ENCODE peak calls at places on chromosomes 1 and 21, in nine cellular contexts. One of them, this sample, is unnamed.

GRCh38 chr1:65630855-65631254 is 161.8 kb upstream of the PDE4B start:
- DNase-seq in thoracic aorta: no peak
- DNase-seq in endothelial cell: no peak
- DNase-seq in fibroblast of lung: no peak
- DNase-seq in left ventricle myocardium inferior: no peak
- DNase-seq in hepatocyte: no peak
- DNase-seq in mucosa of descending colon: no peak
- DNase-seq in HFF-Myc: no peak
- DNase-seq in nephron progenitor cell: no peak
- DNase-seq in this sample: no peak

GRCh38 chr1:6317101-6317760 is 56.3 kb upstream of the GPR153 start:
- DNase-seq in thoracic aorta: no peak
- DNase-seq in endothelial cell: no peak
- DNase-seq in fibroblast of lung: peak
- DNase-seq in left ventricle myocardium inferior: no peak
- DNase-seq in hepatocyte: no peak
- DNase-seq in mucosa of descending colon: no peak
- DNase-seq in HFF-Myc: no peak
- DNase-seq in nephron progenitor cell: no peak
- DNase-seq in this sample: no peak

GRCh38 chr1:113763651-113764050 is 4.4 kb upstream of the PHTF1 start:
- DNase-seq in thoracic aorta: no peak
- DNase-seq in endothelial cell: no peak
- DNase-seq in fibroblast of lung: no peak
- DNase-seq in left ventricle myocardium inferior: no peak
- DNase-seq in hepatocyte: no peak
- DNase-seq in mucosa of descending colon: no peak
- DNase-seq in HFF-Myc: no peak
- DNase-seq in nephron progenitor cell: no peak
- DNase-seq in this sample: no peak

GRCh38 chr1:94720091-94720793 is 99.9 kb upstream of the SLC44A3 start:
- DNase-seq in thoracic aorta: no peak
- DNase-seq in endothelial cell: no peak
- DNase-seq in fibroblast of lung: no peak
- DNase-seq in left ventricle myocardium inferior: no peak
- DNase-seq in hepatocyte: no peak
- DNase-seq in mucosa of descending colon: no peak
- DNase-seq in HFF-Myc: no peak
- DNase-seq in nephron progenitor cell: no peak
- DNase-seq in this sample: no peak

GRCh38 chr1:12708396-12708795 is 7.5 kb upstream of the AADACL3 start:
- DNase-seq in thoracic aorta: no peak
- DNase-seq in endothelial cell: no peak
- DNase-seq in fibroblast of lung: no peak
- DNase-seq in left ventricle myocardium inferior: no peak
- DNase-seq in hepatocyte: peak
- DNase-seq in mucosa of descending colon: peak
- DNase-seq in HFF-Myc: no peak
- DNase-seq in nephron progenitor cell: no peak
- DNase-seq in this sample: no peak

GRCh38 chr1:3012511-3013291 is 8.6 kb upstream of the ACTRT2 start:
- DNase-seq in thoracic aorta: no peak
- DNase-seq in endothelial cell: peak
- DNase-seq in fibroblast of lung: no peak
- DNase-seq in left ventricle myocardium inferior: peak
- DNase-seq in hepatocyte: peak
- DNase-seq in mucosa of descending colon: peak
- DNase-seq in HFF-Myc: no peak
- DNase-seq in nephron progenitor cell: peak
- DNase-seq in this sample: peak

GRCh38 chr1:42442641-42443040 is 13.2 kb downstream of the ZMYND12 start:
- DNase-seq in thoracic aorta: no peak
- DNase-seq in endothelial cell: no peak
- DNase-seq in fibroblast of lung: no peak
- DNase-seq in left ventricle myocardium inferior: no peak
- DNase-seq in hepatocyte: no peak
- DNase-seq in mucosa of descending colon: peak
- DNase-seq in HFF-Myc: no peak
- DNase-seq in nephron progenitor cell: no peak
- DNase-seq in this sample: no peak

GRCh38 chr1:159924791-159925712 is at the start of gene TAGLN2:
- DNase-seq in thoracic aorta: peak
- DNase-seq in endothelial cell: peak
- DNase-seq in fibroblast of lung: peak
- DNase-seq in left ventricle myocardium inferior: peak
- DNase-seq in hepatocyte: peak
- DNase-seq in mucosa of descending colon: peak
- DNase-seq in HFF-Myc: peak
- DNase-seq in nephron progenitor cell: peak
- DNase-seq in this sample: peak

GRCh38 chr1:212166296-212167039 is 118.7 kb upstream of the PPP2R5A start:
- DNase-seq in thoracic aorta: no peak
- DNase-seq in endothelial cell: no peak
- DNase-seq in fibroblast of lung: no peak
- DNase-seq in left ventricle myocardium inferior: no peak
- DNase-seq in hepatocyte: no peak
- DNase-seq in mucosa of descending colon: no peak
- DNase-seq in HFF-Myc: no peak
- DNase-seq in nephron progenitor cell: no peak
- DNase-seq in this sample: no peak

GRCh38 chr1:93880731-93881130 is 1.7 kb upstream of the DNTTIP2 start:
- DNase-seq in thoracic aorta: no peak
- DNase-seq in endothelial cell: no peak
- DNase-seq in fibroblast of lung: no peak
- DNase-seq in left ventricle myocardium inferior: no peak
- DNase-seq in hepatocyte: no peak
- DNase-seq in mucosa of descending colon: no peak
- DNase-seq in HFF-Myc: no peak
- DNase-seq in nephron progenitor cell: no peak
- DNase-seq in this sample: no peak

GRCh38 chr21:34129039-34129891 is 55.9 kb downstream of the MRPS6 start:
- DNase-seq in thoracic aorta: peak
- DNase-seq in endothelial cell: peak
- DNase-seq in fibroblast of lung: peak
- DNase-seq in left ventricle myocardium inferior: peak
- DNase-seq in hepatocyte: peak
- DNase-seq in mucosa of descending colon: peak
- DNase-seq in HFF-Myc: peak
- DNase-seq in nephron progenitor cell: peak
- DNase-seq in this sample: peak

GRCh38 chr1:203126151-203126865 is 1.2 kb upstream of the ADORA1 start:
- DNase-seq in thoracic aorta: no peak
- DNase-seq in endothelial cell: no peak
- DNase-seq in fibroblast of lung: peak
- DNase-seq in left ventricle myocardium inferior: no peak
- DNase-seq in hepatocyte: no peak
- DNase-seq in mucosa of descending colon: no peak
- DNase-seq in HFF-Myc: no peak
- DNase-seq in nephron progenitor cell: no peak
- DNase-seq in this sample: peak

GRCh38 chr1:205858141-205858961 is 8.4 kb upstream of the PM20D1 start:
- DNase-seq in thoracic aorta: no peak
- DNase-seq in endothelial cell: no peak
- DNase-seq in fibroblast of lung: no peak
- DNase-seq in left ventricle myocardium inferior: no peak
- DNase-seq in hepatocyte: no peak
- DNase-seq in mucosa of descending colon: no peak
- DNase-seq in HFF-Myc: no peak
- DNase-seq in nephron progenitor cell: no peak
- DNase-seq in this sample: no peak

GRCh38 chr1:175040324-175040910 is 17.2 kb upstream of the MRPS14 start:
- DNase-seq in thoracic aorta: no peak
- DNase-seq in endothelial cell: no peak
- DNase-seq in fibroblast of lung: no peak
- DNase-seq in left ventricle myocardium inferior: no peak
- DNase-seq in hepatocyte: no peak
- DNase-seq in mucosa of descending colon: no peak
- DNase-seq in HFF-Myc: no peak
- DNase-seq in nephron progenitor cell: no peak
- DNase-seq in this sample: no peak

GRCh38 chr21:41750532-41751151 is 16.2 kb downstream of the RIPK4 start:
- DNase-seq in thoracic aorta: no peak
- DNase-seq in endothelial cell: no peak
- DNase-seq in fibroblast of lung: no peak
- DNase-seq in left ventricle myocardium inferior: peak
- DNase-seq in hepatocyte: no peak
- DNase-seq in mucosa of descending colon: no peak
- DNase-seq in HFF-Myc: no peak
- DNase-seq in nephron progenitor cell: no peak
- DNase-seq in this sample: no peak

GRCh38 chr1:212797681-212798080 is 6.0 kb downstream of the TATDN3 start:
- DNase-seq in thoracic aorta: no peak
- DNase-seq in endothelial cell: no peak
- DNase-seq in fibroblast of lung: peak
- DNase-seq in left ventricle myocardium inferior: no peak
- DNase-seq in hepatocyte: no peak
- DNase-seq in mucosa of descending colon: no peak
- DNase-seq in HFF-Myc: no peak
- DNase-seq in nephron progenitor cell: no peak
- DNase-seq in this sample: peak

GRCh38 chr1:100404816-100405215 is 52.5 kb downstream of the CDC14A start:
- DNase-seq in thoracic aorta: no peak
- DNase-seq in endothelial cell: no peak
- DNase-seq in fibroblast of lung: no peak
- DNase-seq in left ventricle myocardium inferior: no peak
- DNase-seq in hepatocyte: no peak
- DNase-seq in mucosa of descending colon: no peak
- DNase-seq in HFF-Myc: no peak
- DNase-seq in nephron progenitor cell: no peak
- DNase-seq in this sample: no peak

GRCh38 chr1:59072017-59072947 is 224.6 kb upstream of the FGGY start:
- DNase-seq in thoracic aorta: no peak
- DNase-seq in endothelial cell: no peak
- DNase-seq in fibroblast of lung: no peak
- DNase-seq in left ventricle myocardium inferior: no peak
- DNase-seq in hepatocyte: no peak
- DNase-seq in mucosa of descending colon: peak
- DNase-seq in HFF-Myc: no peak
- DNase-seq in nephron progenitor cell: no peak
- DNase-seq in this sample: no peak

GRCh38 chr1:13461977-13462376 is 51.7 kb downstream of the PRAMEF20 start:
- DNase-seq in thoracic aorta: no peak
- DNase-seq in endothelial cell: no peak
- DNase-seq in fibroblast of lung: no peak
- DNase-seq in left ventricle myocardium inferior: no peak
- DNase-seq in hepatocyte: no peak
- DNase-seq in mucosa of descending colon: no peak
- DNase-seq in HFF-Myc: no peak
- DNase-seq in nephron progenitor cell: no peak
- DNase-seq in this sample: no peak

GRCh38 chr1:103461171-103462105 is 64.1 kb upstream of the RNPC3 start:
- DNase-seq in thoracic aorta: no peak
- DNase-seq in endothelial cell: no peak
- DNase-seq in fibroblast of lung: peak
- DNase-seq in left ventricle myocardium inferior: no peak
- DNase-seq in hepatocyte: no peak
- DNase-seq in mucosa of descending colon: no peak
- DNase-seq in HFF-Myc: no peak
- DNase-seq in nephron progenitor cell: no peak
- DNase-seq in this sample: peak
- TF ChIP-seq CTCF in thoracic aorta: peak
- TF ChIP-seq CTCF in endothelial cell: peak
- TF ChIP-seq CTCF in fibroblast of lung: peak
- TF ChIP-seq CTCF in left ventricle myocardium inferior: peak
- TF ChIP-seq CTCF in hepatocyte: peak
- TF ChIP-seq CTCF in mucosa of descending colon: no peak
- TF ChIP-seq CTCF in HFF-Myc: peak
- TF ChIP-seq CTCF in nephron progenitor cell: peak
- TF ChIP-seq CTCF in this sample: peak

GRCh38 chr1:22043175-22043769 is 9.2 kb upstream of the CDC42 start:
- DNase-seq in thoracic aorta: no peak
- DNase-seq in endothelial cell: no peak
- DNase-seq in fibroblast of lung: no peak
- DNase-seq in left ventricle myocardium inferior: no peak
- DNase-seq in hepatocyte: peak
- DNase-seq in mucosa of descending colon: no peak
- DNase-seq in HFF-Myc: no peak
- DNase-seq in nephron progenitor cell: no peak
- DNase-seq in this sample: no peak

GRCh38 chr1:22045604-22046228 is 6.8 kb upstream of the CDC42 start:
- DNase-seq in thoracic aorta: no peak
- DNase-seq in endothelial cell: no peak
- DNase-seq in fibroblast of lung: no peak
- DNase-seq in left ventricle myocardium inferior: no peak
- DNase-seq in hepatocyte: no peak
- DNase-seq in mucosa of descending colon: no peak
- DNase-seq in HFF-Myc: no peak
- DNase-seq in nephron progenitor cell: no peak
- DNase-seq in this sample: no peak

GRCh38 chr1:22041505-22041904 is 11.0 kb upstream of the CDC42 start:
- DNase-seq in thoracic aorta: no peak
- DNase-seq in endothelial cell: no peak
- DNase-seq in fibroblast of lung: no peak
- DNase-seq in left ventricle myocardium inferior: no peak
- DNase-seq in hepatocyte: no peak
- DNase-seq in mucosa of descending colon: no peak
- DNase-seq in HFF-Myc: no peak
- DNase-seq in nephron progenitor cell: no peak
- DNase-seq in this sample: no peak

GRCh38 chr1:22048351-22049192 is 3.9 kb upstream of the CDC42 start:
- DNase-seq in thoracic aorta: no peak
- DNase-seq in endothelial cell: no peak
- DNase-seq in fibroblast of lung: no peak
- DNase-seq in left ventricle myocardium inferior: no peak
- DNase-seq in hepatocyte: no peak
- DNase-seq in mucosa of descending colon: no peak
- DNase-seq in HFF-Myc: no peak
- DNase-seq in nephron progenitor cell: no peak
- DNase-seq in this sample: peak

GRCh38 chr1:22044690-22045420 is 7.7 kb upstream of the CDC42 start:
- DNase-seq in thoracic aorta: no peak
- DNase-seq in endothelial cell: no peak
- DNase-seq in fibroblast of lung: peak
- DNase-seq in left ventricle myocardium inferior: no peak
- DNase-seq in hepatocyte: no peak
- DNase-seq in mucosa of descending colon: no peak
- DNase-seq in HFF-Myc: no peak
- DNase-seq in nephron progenitor cell: no peak
- DNase-seq in this sample: peak
- TF ChIP-seq CTCF in thoracic aorta: no peak
- TF ChIP-seq CTCF in endothelial cell: no peak
- TF ChIP-seq CTCF in fibroblast of lung: no peak
- TF ChIP-seq CTCF in left ventricle myocardium inferior: no peak
- TF ChIP-seq CTCF in hepatocyte: no peak
- TF ChIP-seq CTCF in mucosa of descending colon: no peak
- TF ChIP-seq CTCF in HFF-Myc: no peak
- TF ChIP-seq CTCF in nephron progenitor cell: no peak
- TF ChIP-seq CTCF in this sample: no peak

GRCh38 chr21:35908311-35909078 is 151.8 kb downstream of the SETD4 start:
- DNase-seq in thoracic aorta: no peak
- DNase-seq in endothelial cell: no peak
- DNase-seq in fibroblast of lung: no peak
- DNase-seq in left ventricle myocardium inferior: no peak
- DNase-seq in hepatocyte: no peak
- DNase-seq in mucosa of descending colon: no peak
- DNase-seq in HFF-Myc: no peak
- DNase-seq in nephron progenitor cell: no peak
- DNase-seq in this sample: no peak
- TF ChIP-seq CTCF in thoracic aorta: no peak
- TF ChIP-seq CTCF in endothelial cell: no peak
- TF ChIP-seq CTCF in fibroblast of lung: no peak
- TF ChIP-seq CTCF in left ventricle myocardium inferior: no peak
- TF ChIP-seq CTCF in hepatocyte: no peak
- TF ChIP-seq CTCF in mucosa of descending colon: no peak
- TF ChIP-seq CTCF in HFF-Myc: no peak
- TF ChIP-seq CTCF in nephron progenitor cell: no peak
- TF ChIP-seq CTCF in this sample: no peak

GRCh38 chr1:50438945-50439344 is 15.7 kb upstream of the DMRTA2 start:
- DNase-seq in thoracic aorta: no peak
- DNase-seq in endothelial cell: no peak
- DNase-seq in fibroblast of lung: no peak
- DNase-seq in left ventricle myocardium inferior: no peak
- DNase-seq in hepatocyte: no peak
- DNase-seq in mucosa of descending colon: no peak
- DNase-seq in HFF-Myc: no peak
- DNase-seq in nephron progenitor cell: no peak
- DNase-seq in this sample: no peak
- TF ChIP-seq CTCF in thoracic aorta: no peak
- TF ChIP-seq CTCF in endothelial cell: peak
- TF ChIP-seq CTCF in fibroblast of lung: no peak
- TF ChIP-seq CTCF in left ventricle myocardium inferior: no peak
- TF ChIP-seq CTCF in hepatocyte: no peak
- TF ChIP-seq CTCF in mucosa of descending colon: no peak
- TF ChIP-seq CTCF in HFF-Myc: peak
- TF ChIP-seq CTCF in nephron progenitor cell: no peak
- TF ChIP-seq CTCF in this sample: no peak

This sample was measured in cardiac muscle cell.